ENCODE peak calls at places on chromosomes 11 and 22, in nine cellular contexts. L, X, D, K, V, F, A, R and Q are unnamed samples.

GRCh38 chr11:118142809-118143208 is 9.8 kb downstream of the SCN4B start:
- DNase-seq in F (no peak), D (no peak), L (no peak), A (peak), X (no peak), R (no peak), K (no peak), V (peak), Q (no peak)

GRCh38 chr11:117183724-117184349 is 5.3 kb downstream of the SIDT2 start:
- DNase-seq in L (peak), D (no peak), X (no peak), F (peak), A (no peak), R (no peak), V (peak), K (no peak), Q (no peak)

GRCh38 chr22:17847360-17848078 is 73.2 kb upstream of the BID start:
- DNase-seq in D (no peak), A (no peak), V (no peak), X (no peak), K (no peak), R (peak), F (no peak), L (no peak), Q (peak)

GRCh38 chr11:13434247-13435205 is 28.5 kb downstream of the BTBD10 start:
- DNase-seq in F (no peak), D (no peak), K (no peak), R (no peak), V (no peak), L (no peak), A (no peak), X (no peak), Q (no peak)

GRCh38 chr11:117932426-117932825 is 3.2 kb upstream of the TMPRSS13 start:
- DNase-seq in D (peak), X (no peak), F (peak), K (no peak), L (no peak), V (no peak), R (no peak), A (no peak), Q (no peak)

GRCh38 chr11:128667873-128668272 is 26.0 kb upstream of the FLI1 start:
- DNase-seq in X (no peak), L (no peak), R (no peak), D (no peak), A (no peak), V (no peak), F (no peak), K (no peak), Q (no peak)

GRCh38 chr11:26201411-26201810 is 130.5 kb upstream of the ANO3 start:
- DNase-seq in A (no peak), L (no peak), K (no peak), X (peak), F (no peak), D (no peak), V (no peak), R (no peak), Q (no peak)

GRCh38 chr11:120985718-120986569 is 38.0 kb upstream of the TBCEL start:
- DNase-seq in A (peak), F (no peak), X (peak), K (no peak), L (peak), R (no peak), V (peak), D (peak), Q (peak)

GRCh38 chr11:12377824-12378593 is 638 bp downstream of the PARVA start:
- DNase-seq in D (peak), R (peak), A (peak), L (peak), X (peak), K (no peak), F (peak), V (peak), Q (no peak)

GRCh38 chr22:19873138-19873959 is 18.7 kb upstream of the GNB1L start:
- DNase-seq in L (no peak), X (no peak), A (peak), R (no peak), F (peak), D (peak), V (peak), K (no peak), Q (no peak)

GRCh38 chr11:78570031-78570430 is 4.6 kb downstream of the NARS2 start:
- DNase-seq in D (no peak), K (no peak), A (no peak), F (no peak), R (no peak), V (no peak), L (no peak), X (no peak), Q (no peak)

GRCh38 chr11:324131-324530 is 3.5 kb upstream of the IFITM3 start:
- DNase-seq in V (no peak), F (no peak), A (no peak), X (no peak), R (no peak), L (no peak), D (peak), K (no peak), Q (no peak)

GRCh38 chr11:6733326-6734030 is 38.3 kb downstream of the OR2AG2 start:
- DNase-seq in A (no peak), K (no peak), F (no peak), R (no peak), L (no peak), V (no peak), X (no peak), D (no peak), Q (no peak)

GRCh38 chr22:18096823-18097222 is 13.8 kb upstream of the TUBA8 start:
- DNase-seq in L (no peak), R (no peak), V (no peak), D (no peak), K (no peak), A (no peak), F (no peak), X (no peak), Q (no peak)

GRCh38 chr11:106389096-106389495 is 311.6 kb downstream of the AASDHPPT start:
- DNase-seq in R (no peak), K (no peak), A (no peak), V (no peak), L (no peak), X (no peak), D (no peak), F (no peak), Q (no peak)

GRCh38 chr11:114366331-114367243 is 33.7 kb downstream of the C11orf71 start:
- DNase-seq in R (no peak), K (no peak), A (no peak), F (no peak), D (no peak), X (peak), V (no peak), L (no peak), Q (no peak)

GRCh38 chr11:111097191-111097590 is 148.3 kb upstream of the POU2AF2 start:
- DNase-seq in V (peak), X (peak), K (no peak), F (no peak), A (peak), D (peak), R (peak), L (no peak), Q (no peak)

GRCh38 chr11:126391286-126391954 is 35.9 kb downstream of the ST3GAL4 start:
- DNase-seq in K (no peak), L (no peak), A (no peak), D (peak), R (no peak), F (peak), X (no peak), V (no peak), Q (no peak)

GRCh38 chr22:26901228-26901816 is 243.9 kb downstream of the MIAT start:
- DNase-seq in R (no peak), A (no peak), F (no peak), V (no peak), D (no peak), L (no peak), K (no peak), X (no peak), Q (no peak)

GRCh38 chr11:15157181-15157580 is 42.5 kb downstream of the INSC start:
- DNase-seq in F (no peak), K (no peak), D (no peak), R (no peak), V (no peak), L (no peak), X (no peak), A (no peak), Q (no peak)

GRCh38 chr11:13776134-13776815 is 107.8 kb downstream of the FAR1 start:
- DNase-seq in D (no peak), X (peak), L (no peak), V (no peak), A (no peak), K (no peak), R (peak), F (no peak), Q (peak)

GRCh38 chr11:126991596-126991995 is 9.0 kb downstream of the KIRREL3 start:
- DNase-seq in R (no peak), L (no peak), X (peak), D (no peak), F (no peak), K (no peak), A (no peak), V (no peak), Q (no peak)

GRCh38 chr22:46619830-46620501 is at the start of gene GRAMD4:
- DNase-seq in X (no peak), R (no peak), L (no peak), F (no peak), A (no peak), K (no peak), D (no peak), V (peak), Q (no peak)

GRCh38 chr22:24810043-24810749 is 4.2 kb downstream of the SGSM1 start:
- DNase-seq in V (peak), X (no peak), F (no peak), A (no peak), L (peak), D (no peak), R (no peak), K (no peak), Q (no peak)

GRCh38 chr11:62497132-62497915 is 49.3 kb downstream of the AHNAK start:
- DNase-seq in D (no peak), X (peak), K (no peak), A (peak), V (peak), R (peak), L (peak), F (no peak), Q (peak)

GRCh38 chr11:1279674-1280055 is 29.8 kb downstream of the TOLLIP start:
- DNase-seq in L (no peak), F (no peak), D (no peak), A (no peak), X (no peak), R (no peak), V (no peak), K (no peak), Q (no peak)

GRCh38 chr11:109320595-109320994 is 101.4 kb upstream of the C11orf87 start:
- DNase-seq in L (no peak), R (peak), F (no peak), V (no peak), A (no peak), X (peak), K (no peak), D (no peak), Q (no peak)

GRCh38 chr11:60840711-60841430 is 1.0 kb upstream of the CCDC86 start:
- DNase-seq in F (no peak), R (no peak), X (no peak), V (peak), K (no peak), A (peak), D (no peak), L (no peak), Q (no peak)

GRCh38 chr11:60844870-60845221 is 2.9 kb downstream of the CCDC86 start:
- DNase-seq in K (no peak), A (no peak), F (no peak), V (peak), L (peak), X (no peak), D (no peak), R (no peak), Q (no peak)

GRCh38 chr11:60844045-60844869 is 2.3 kb downstream of the CCDC86 start:
- DNase-seq in K (no peak), R (no peak), X (no peak), A (no peak), F (no peak), V (no peak), D (no peak), L (no peak), Q (no peak)

GRCh38 chr11:60841797-60842687 is at the start of gene CCDC86:
- DNase-seq in V (peak), R (peak), D (peak), L (peak), F (peak), K (peak), X (peak), A (peak), Q (peak)

GRCh38 chr11:60842688-60843605 is 1.0 kb downstream of the CCDC86 start:
- DNase-seq in A (no peak), F (no peak), V (no peak), R (no peak), D (no peak), K (no peak), L (no peak), X (no peak), Q (peak)
- TF ChIP-seq POLR2A in A (no peak), F (no peak), V (no peak), R (no peak), D (no peak), K (no peak), L (no peak), X (no peak), Q (no peak)

DNA sequence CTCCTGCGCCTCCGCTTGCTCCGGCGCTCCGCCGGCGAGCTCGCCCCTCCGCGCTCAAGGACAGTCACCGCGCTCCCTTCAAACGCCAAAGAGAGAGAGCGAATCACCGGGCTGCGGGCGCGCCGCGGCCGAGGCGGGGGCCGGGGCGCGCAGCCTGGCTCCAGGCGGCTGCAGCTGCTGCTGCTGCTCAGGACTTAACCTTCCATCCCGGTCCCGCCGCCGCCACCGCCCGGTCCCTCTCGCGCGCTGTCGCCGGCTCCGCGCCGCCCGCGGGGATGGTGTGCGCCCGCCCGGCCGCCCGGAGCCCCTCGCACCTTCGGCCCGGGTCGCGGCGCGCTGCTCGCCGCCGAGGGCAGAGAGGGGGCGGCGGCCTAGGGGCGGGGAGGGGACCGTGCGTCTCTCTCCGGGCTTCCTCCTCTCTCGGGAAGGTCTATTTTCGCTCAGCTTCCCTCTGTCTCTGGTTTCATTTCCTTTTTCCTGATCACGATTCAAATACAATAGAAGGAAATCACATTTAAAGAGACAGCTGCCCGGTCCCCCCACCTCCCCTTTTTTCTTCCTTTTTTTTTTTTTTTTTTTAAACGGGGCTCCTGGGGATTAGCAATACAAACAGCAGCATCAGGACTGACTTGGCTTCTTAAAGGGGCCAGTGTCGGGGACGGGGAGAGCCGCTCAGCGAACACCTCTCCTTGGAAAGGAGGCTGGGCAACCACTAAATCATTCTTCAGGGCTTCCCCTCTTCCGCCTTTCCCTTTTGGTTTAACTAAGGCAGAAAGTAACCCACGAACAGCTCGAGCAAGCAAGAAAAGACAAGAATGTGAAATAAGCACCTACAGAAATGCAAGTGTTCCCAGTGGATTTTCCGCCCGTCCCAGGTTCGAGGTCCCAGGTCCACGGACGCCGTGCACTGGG is 22.1 kb downstream of the LMO2 start:
- DNase-seq in K (no peak), D (peak), A (peak), X (peak), V (peak), L (no peak), F (no peak), R (no peak), Q (peak)
- TF ChIP-seq POLR2A in K (no peak), D (no peak), A (no peak), X (no peak), V (no peak), L (no peak), F (no peak), R (no peak), Q (no peak)

GRCh38 chr11:102882389-102883024 is 7.7 kb upstream of the MMP12 start:
- DNase-seq in F (no peak), D (no peak), K (no peak), V (no peak), L (no peak), A (no peak), X (no peak), R (no peak), Q (no peak)
- TF ChIP-seq POLR2A in F (no peak), D (no peak), K (no peak), V (no peak), L (no peak), A (no peak), X (no peak), R (no peak), Q (no peak)

GRCh38 chr22:38736257-38736570 is 19.6 kb downstream of the SUN2 start:
- DNase-seq in X (no peak), K (no peak), D (no peak), V (no peak), A (no peak), R (no peak), F (no peak), L (no peak), Q (no peak)
- TF ChIP-seq POLR2A in X (no peak), K (no peak), D (no peak), V (no peak), A (no peak), R (no peak), F (no peak), L (no peak), Q (no peak)

DNA sequence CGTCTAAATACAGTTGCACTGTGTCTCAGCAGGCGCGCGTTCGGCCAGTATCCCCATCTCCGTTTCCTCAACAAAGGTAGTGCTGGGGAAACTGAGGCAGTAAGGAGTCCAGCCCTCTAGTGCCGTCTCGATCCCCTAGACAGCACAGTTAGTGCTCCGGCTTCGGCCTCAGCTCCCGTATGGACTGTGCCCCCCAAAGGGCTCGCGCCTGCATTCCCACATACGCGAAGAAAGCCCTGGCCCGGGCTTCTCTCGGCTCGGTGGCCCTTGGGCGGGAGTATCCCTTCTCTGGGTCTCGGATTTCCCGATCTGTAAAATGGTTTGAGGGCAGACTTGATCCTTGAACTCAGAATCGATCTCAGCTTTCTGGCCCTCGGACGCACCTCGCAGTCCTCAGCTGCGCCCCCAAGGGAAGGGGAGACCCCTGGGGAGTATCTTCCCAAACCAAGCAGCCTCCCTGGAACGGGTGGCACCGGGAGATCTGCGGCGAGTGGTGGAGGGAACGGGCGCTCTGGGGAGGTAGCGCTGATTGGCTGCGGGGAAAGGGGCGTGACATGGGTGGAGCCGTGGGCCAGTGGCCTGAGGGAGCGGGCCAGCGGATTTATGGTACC is 759 bp upstream of the PEX16 start:
- DNase-seq in A (peak), L (peak), V (peak), K (no peak), D (peak), R (no peak), F (peak), X (peak), Q (peak)
- TF ChIP-seq POLR2A in A (peak), L (peak), V (peak), K (peak), D (peak), R (no peak), F (peak), X (peak), Q (no peak)

DNA sequence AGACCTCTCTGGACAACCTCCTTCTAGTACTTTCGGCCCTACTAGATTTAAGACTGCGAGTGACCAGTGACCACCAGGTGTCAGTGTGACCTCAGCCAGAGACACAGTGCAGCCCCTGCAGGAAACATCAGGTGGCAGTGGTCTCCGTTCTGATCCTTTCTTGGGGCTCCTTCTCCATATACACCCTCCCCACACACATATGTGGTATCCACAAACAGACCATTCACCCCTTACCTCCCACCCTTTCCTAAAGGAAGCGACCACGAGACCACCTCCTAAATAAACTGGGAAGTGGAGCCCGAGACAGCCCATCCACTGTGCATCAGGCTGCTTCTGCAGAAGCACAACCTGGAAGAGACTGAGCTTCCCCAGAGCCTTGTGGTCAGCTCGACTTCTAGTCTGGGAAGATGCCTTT is 38.5 kb upstream of the CYP2D6 start:
- DNase-seq in V (peak), X (peak), D (peak), F (no peak), A (peak), L (peak), K (no peak), R (peak), Q (peak)
- TF ChIP-seq POLR2A in V (no peak), X (no peak), D (peak), F (no peak), A (no peak), L (no peak), K (no peak), R (no peak), Q (no peak)